ENCODE peak calls at places on chromosomes 1 and 21, in six cellular contexts. Y is iPS-NIHi11; U is activated CD4-positive, CD25-positive, alpha-beta regulatory T cell treated with anti-CD3 and anti-CD28 coated beads, Interleukin-2, amount 50 U/mL, for 16 hours; N is CD8-positive, alpha-beta T cell; D is activated T-cell treated with anti-CD3 and anti-CD28 coated beads, Interleukin-2, amount 50 U/mL, for 72 hours; V is NCI-H1930. P is an unnamed sample.
A peak's percentile ranks its signal among the peaks of the same experiment; 100 is the strongest.

GRCh38 chr1:179883739-179884138 is 1.7 kb downstream of the TOR1AIP1 start:
- DNase-seq in Y (peak; percentile 10), U (peak; percentile 51), N (peak; percentile 79), D (peak; percentile 74), V (no peak), P (peak; percentile 73)

GRCh38 chr1:68233202-68233601 is 879 bp upstream of the WLS start:
- DNase-seq in Y (no peak), U (no peak), N (no peak), D (no peak), V (no peak), P (no peak)

GRCh38 chr1:119964673-119965363 is 68.5 kb upstream of the ADAM30 start:
- DNase-seq in Y (no peak), U (no peak), N (no peak), D (no peak), V (no peak), P (no peak)

GRCh38 chr1:160061376-160062100 is 8.4 kb downstream of the KCNJ10 start:
- DNase-seq in Y (peak; percentile 70), U (no peak), N (no peak), D (no peak), V (no peak), P (no peak)

GRCh38 chr1:7754234-7754633 is 16.9 kb upstream of the VAMP3 start:
- DNase-seq in Y (no peak), U (no peak), N (no peak), D (no peak), V (no peak), P (no peak)

GRCh38 chr1:185279571-185279970 is 37.5 kb downstream of the IVNS1ABP start:
- DNase-seq in Y (no peak), U (no peak), N (no peak), D (no peak), V (no peak), P (no peak)

GRCh38 chr1:62229468-62229867 is 34.8 kb downstream of the L1TD1 start:
- DNase-seq in Y (no peak), U (no peak), N (no peak), D (no peak), V (no peak), P (no peak)

GRCh38 chr21:45802956-45803612 is 159.6 kb downstream of the PCBP3 start:
- DNase-seq in Y (no peak), U (no peak), N (no peak), D (no peak), V (no peak), P (no peak)

GRCh38 chr1:118618618-118619340 is 369.4 kb downstream of the TBX15 start:
- DNase-seq in Y (no peak), U (no peak), N (no peak), D (no peak), V (no peak), P (no peak)

GRCh38 chr21:36045993-36046392 is 14.3 kb downstream of the SETD4 start:
- DNase-seq in Y (no peak), U (no peak), N (no peak), D (no peak), V (no peak), P (no peak)

GRCh38 chr1:2906105-2906504 is 104.6 kb upstream of the TTC34 start:
- DNase-seq in Y (no peak), U (no peak), N (no peak), D (no peak), V (no peak), P (no peak)

GRCh38 chr21:34574984-34575529 is 39.9 kb downstream of the RCAN1 start:
- DNase-seq in Y (no peak), U (no peak), N (no peak), D (no peak), V (no peak), P (no peak)

GRCh38 chr1:158724442-158724841 is 3.9 kb upstream of the OR6K3 start:
- DNase-seq in Y (no peak), U (no peak), N (no peak), D (no peak), V (no peak), P (no peak)

GRCh38 chr1:71640131-71640530 is 559.3 kb upstream of the ZRANB2 start:
- DNase-seq in Y (no peak), U (no peak), N (no peak), D (no peak), V (no peak), P (no peak)

GRCh38 chr1:27350673-27351540 is 9.1 kb downstream of the SYTL1 start:
- DNase-seq in Y (peak; percentile 90), U (no peak), N (no peak), D (no peak), V (no peak), P (no peak)

GRCh38 chr1:172425339-172425738 is 4.9 kb downstream of the C1orf105 start:
- DNase-seq in Y (no peak), U (no peak), N (no peak), D (no peak), V (no peak), P (no peak)

GRCh38 chr1:85368073-85368778 is 91.8 kb upstream of the BCL10 start:
- DNase-seq in Y (no peak), U (no peak), N (no peak), D (no peak), V (no peak), P (no peak)

GRCh38 chr1:106978477-106979322 is 77.8 kb upstream of the PRMT6 start:
- DNase-seq in Y (no peak), U (no peak), N (no peak), D (no peak), V (no peak), P (no peak)

GRCh38 chr21:42261832-42262200 is 42.9 kb downstream of the ABCG1 start:
- DNase-seq in Y (no peak), U (no peak), N (no peak), D (no peak), V (peak; percentile 38), P (no peak)

GRCh38 chr21:45749974-45750373 is 106.4 kb downstream of the PCBP3 start:
- DNase-seq in Y (no peak), U (no peak), N (no peak), D (no peak), V (no peak), P (no peak)

GRCh38 chr1:76164165-76164564 is 89.6 kb downstream of the ST6GALNAC3 start:
- DNase-seq in Y (no peak), U (no peak), N (no peak), D (no peak), V (no peak), P (no peak)

GRCh38 chr1:30778156-30778978 is 20.8 kb upstream of the LAPTM5 start:
- DNase-seq in Y (no peak), U (no peak), N (no peak), D (peak; percentile 49), V (no peak), P (no peak)

GRCh38 chr1:40712997-40713396 is 21.5 kb downstream of the NFYC start:
- DNase-seq in Y (no peak), U (no peak), N (no peak), D (no peak), V (no peak), P (no peak)

GRCh38 chr1:162755306-162755705 is 35.2 kb upstream of the HSD17B7 start:
- DNase-seq in Y (no peak), U (no peak), N (no peak), D (no peak), V (no peak), P (no peak)

GRCh38 chr1:8962812-8963669 is 17.4 kb downstream of the CA6 start:
- DNase-seq in Y (peak; percentile 84), U (peak; percentile 11), N (peak; percentile 45), D (peak; percentile 59), V (peak; percentile 41), P (peak; percentile 21)

GRCh38 chr21:44984428-44984791 is 44.6 kb downstream of the SLX9 start:
- DNase-seq in Y (no peak), U (no peak), N (no peak), D (no peak), V (no peak), P (no peak)